ENCODE peak calls at places on chromosomes 3 and 15, in eight cellular contexts. W, O, X, Y, E, G, B and V are unnamed samples.

GRCh38 chr3:196778755-196779154 is 39.1 kb downstream of the PAK2 start:
- DNase-seq in W (no peak), O (no peak), X (no peak), Y (no peak), E (peak; percentile 70), G (no peak), B (no peak), V (no peak)

GRCh38 chr3:197104738-197105137 is 75.1 kb upstream of the MELTF start:
- DNase-seq in W (no peak), O (no peak), X (no peak), Y (no peak), E (no peak), G (no peak), B (no peak), V (no peak)

GRCh38 chr3:157274644-157275137 is 114.7 kb upstream of the CCNL1 start:
- DNase-seq in W (peak; percentile 28), O (no peak), X (no peak), Y (no peak), E (no peak), G (no peak), B (peak; percentile 3), V (no peak)

GRCh38 chr15:83919319-83919830 is 265.5 kb downstream of the ADAMTSL3 start:
- DNase-seq in W (no peak), O (no peak), X (peak; percentile 50), Y (no peak), E (no peak), G (no peak), B (no peak), V (no peak)

GRCh38 chr15:57866149-57866736 is 159.7 kb downstream of the POLR2M start:
- DNase-seq in W (peak; percentile 79), O (peak; percentile 86), X (peak; percentile 56), Y (no peak), E (peak; percentile 68), G (no peak), B (peak; percentile 38), V (peak; percentile 67)

GRCh38 chr3:43285644-43286043 is 696 bp upstream of the SNRK start:
- DNase-seq in W (no peak), O (no peak), X (no peak), Y (no peak), E (no peak), G (no peak), B (no peak), V (no peak)

GRCh38 chr3:177421176-177421782 is 224.0 kb upstream of the TBL1XR1 start:
- DNase-seq in W (no peak), O (no peak), X (no peak), Y (no peak), E (no peak), G (no peak), B (no peak), V (no peak)

GRCh38 chr3:64440498-64440897 is 215.2 kb upstream of the PRICKLE2 start:
- DNase-seq in W (peak; percentile 58), O (peak; percentile 14), X (no peak), Y (no peak), E (peak; percentile 92), G (no peak), B (no peak), V (no peak)

GRCh38 chr3:21718943-21719591 is 31.9 kb downstream of the ZNF385D start:
- DNase-seq in W (no peak), O (no peak), X (no peak), Y (no peak), E (no peak), G (no peak), B (no peak), V (no peak)

GRCh38 chr15:61459785-61460707 is 230.9 kb upstream of the RORA start:
- DNase-seq in W (no peak), O (no peak), X (no peak), Y (no peak), E (peak; percentile 89), G (no peak), B (no peak), V (no peak)

GRCh38 chr3:37737134-37737533 is 124.5 kb upstream of the CTDSPL start:
- DNase-seq in W (no peak), O (no peak), X (no peak), Y (no peak), E (no peak), G (no peak), B (no peak), V (no peak)

GRCh38 chr3:79139395-79140060 is 628.3 kb downstream of the ROBO1 start:
- DNase-seq in W (no peak), O (peak; percentile 44), X (no peak), Y (no peak), E (peak; percentile 31), G (no peak), B (no peak), V (no peak)

GRCh38 chr3:183884097-183884436 is 613 bp downstream of the PARL start:
- DNase-seq in W (no peak), O (no peak), X (peak; percentile 31), Y (no peak), E (no peak), G (no peak), B (no peak), V (no peak)

GRCh38 chr3:57164217-57164605 is 942 bp downstream of the IL17RD start:
- DNase-seq in W (peak; percentile 30), O (peak; percentile 34), X (peak; percentile 16), Y (no peak), E (peak; percentile 49), G (peak; percentile 68), B (no peak), V (no peak)

GRCh38 chr3:43093006-43093405 is 12.9 kb downstream of the POMGNT2 start:
- DNase-seq in W (no peak), O (no peak), X (no peak), Y (no peak), E (no peak), G (no peak), B (no peak), V (no peak)

DNA sequence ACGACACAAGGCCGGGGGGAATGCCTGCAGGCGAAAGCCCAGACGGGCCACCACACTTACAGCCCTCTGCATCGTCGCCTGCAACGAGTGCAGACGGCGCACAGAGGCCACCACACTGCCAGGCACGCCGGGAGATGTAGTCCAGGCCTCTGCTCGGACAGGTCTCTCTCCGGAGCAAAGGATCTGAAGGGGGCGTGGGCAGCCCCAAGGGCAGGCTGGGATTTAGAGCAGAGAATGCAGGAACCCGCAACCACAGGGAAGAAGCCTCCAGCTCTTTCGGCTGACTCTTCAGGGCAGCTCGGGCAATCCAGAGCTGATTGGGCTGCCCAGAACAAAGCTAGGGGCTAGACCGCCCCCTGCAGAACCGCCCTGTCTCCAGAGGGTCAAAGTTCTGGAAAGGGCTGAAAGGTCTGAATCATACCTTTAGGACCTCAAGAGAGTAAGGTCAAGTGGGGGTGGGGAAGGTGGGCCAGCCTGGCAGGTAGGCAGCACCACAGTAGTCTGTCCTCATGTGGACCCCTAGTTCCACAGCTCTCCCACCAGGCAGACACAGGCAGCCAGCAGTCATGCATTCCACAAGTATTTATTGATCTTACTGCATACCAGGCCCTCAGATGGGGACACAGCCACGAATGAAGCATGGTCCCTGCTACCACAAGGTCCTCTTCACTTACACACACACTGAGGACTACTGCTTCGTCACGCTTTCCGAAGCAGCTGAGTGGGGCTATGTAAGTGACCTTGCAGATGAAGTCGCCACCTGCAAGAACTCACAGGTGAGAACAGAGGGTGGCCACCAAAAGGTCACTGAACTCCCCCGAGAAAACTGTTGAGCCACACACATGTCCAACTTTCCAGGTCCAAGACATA is at the start of gene AMT:
- DNase-seq in W (no peak), O (peak; percentile 78), X (no peak), Y (no peak), E (peak; percentile 43), G (peak; percentile 79), B (peak; percentile 82), V (no peak)
- H3K4me3 ChIP-seq in W (no peak within 1 kb of the TSS), O (no peak within 1 kb of the TSS), X (no peak within 1 kb of the TSS), Y (peak within 1 kb of the TSS; percentile 48), E (peak within 1 kb of the TSS; percentile 68), G (peak within 1 kb of the TSS; percentile 36), B (peak within 1 kb of the TSS; percentile 94), V (peak within 1 kb of the TSS; percentile 43)

GRCh38 chr3:109702252-109702651 is 364.9 kb upstream of the DPPA4 start:
- DNase-seq in W (no peak), O (no peak), X (peak; percentile 31), Y (no peak), E (peak; percentile 56), G (no peak), B (no peak), V (no peak)

GRCh38 chr3:109713288-109713687 is 375.9 kb upstream of the DPPA4 start:
- DNase-seq in W (no peak), O (no peak), X (no peak), Y (no peak), E (no peak), G (no peak), B (no peak), V (no peak)

DNA sequence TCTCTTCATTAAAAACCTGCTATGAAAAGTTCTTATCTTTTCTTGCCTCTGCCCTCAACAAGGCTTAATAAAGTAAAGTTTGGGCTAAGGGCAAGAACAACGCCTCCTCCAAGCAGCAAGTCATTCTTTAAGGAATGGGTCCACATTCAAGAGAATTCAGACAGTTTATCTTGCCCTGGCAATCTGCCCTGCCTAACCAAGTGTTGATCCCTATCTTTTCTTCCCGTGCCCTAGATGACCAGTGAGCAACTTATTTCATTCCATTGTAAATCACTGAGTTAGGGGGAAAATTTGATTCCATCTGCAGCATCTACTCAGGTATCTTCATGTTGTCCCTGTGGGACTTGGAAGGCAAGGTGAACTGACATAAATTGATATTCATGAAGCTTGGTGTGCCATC is 370.3 kb upstream of the DPPA4 start:
- DNase-seq in W (no peak), O (no peak), X (no peak), Y (no peak), E (no peak), G (no peak), B (no peak), V (no peak)
- H3K4me3 ChIP-seq in W (no peak overlapping the region), O (no peak overlapping the region), X (no peak overlapping the region), Y (no peak overlapping the region), E (no peak overlapping the region), G (no peak overlapping the region), B (no peak overlapping the region), V (no peak overlapping the region)

DNA sequence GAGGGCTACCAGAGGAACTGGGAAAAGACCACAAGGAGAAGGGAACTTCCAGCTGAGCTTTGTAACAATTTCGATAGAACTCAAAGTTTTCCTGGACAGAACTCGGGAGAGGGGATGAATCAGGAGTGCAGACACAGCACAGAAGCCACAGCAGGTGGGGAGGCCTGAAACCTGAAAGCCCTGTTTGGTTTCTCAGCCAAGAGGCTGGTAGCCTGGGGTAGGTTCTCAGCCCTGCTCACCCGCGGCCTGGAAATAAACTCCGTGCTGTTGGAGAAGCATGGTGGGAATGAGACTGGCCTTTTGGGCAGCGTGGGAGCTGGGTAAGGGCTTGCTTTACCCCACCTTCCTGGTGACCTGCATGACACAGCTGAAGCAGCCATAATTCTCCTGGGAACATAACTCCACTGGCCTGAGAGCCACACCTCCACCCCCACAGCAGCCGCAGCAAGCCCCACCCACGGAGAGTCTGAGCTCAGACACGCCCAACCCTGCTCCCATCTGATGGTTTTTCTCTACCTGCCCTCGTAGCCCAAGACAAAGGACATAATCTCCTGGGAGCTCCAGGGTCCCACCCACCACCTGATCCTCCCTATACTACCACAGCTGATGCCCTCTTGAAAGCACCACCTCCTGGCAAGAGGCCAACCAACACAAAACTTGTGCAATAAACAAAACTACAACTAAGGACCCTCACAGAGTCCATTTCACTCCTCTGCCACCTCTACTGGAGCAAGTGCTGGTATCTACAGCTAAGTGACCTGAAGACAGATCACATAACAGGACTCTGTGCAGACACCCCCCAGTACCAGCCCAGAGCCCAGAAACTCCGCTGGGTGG is 52.5 kb upstream of the CHRM5 start:
- DNase-seq in W (peak; percentile 79), O (peak; percentile 73), X (no peak), Y (no peak), E (no peak), G (peak; percentile 25), B (no peak), V (no peak)
- H3K4me3 ChIP-seq in W (no peak overlapping the region), O (no peak overlapping the region), X (no peak overlapping the region), Y (no peak overlapping the region), E (no peak overlapping the region), G (no peak overlapping the region), B (no peak overlapping the region), V (no peak overlapping the region)

GRCh38 chr15:31325432-31325975 is 1.1 kb upstream of the KLF13 start:
- DNase-seq in W (peak; percentile 59), O (peak; percentile 85), X (peak; percentile 77), Y (peak; percentile 85), E (no peak), G (no peak), B (no peak), V (no peak)
- H3K4me3 ChIP-seq in W (peak overlapping the region; percentile 62), O (peak overlapping the region; percentile 74), X (peak overlapping the region; percentile 79), Y (peak overlapping the region; percentile 92), E (peak overlapping the region; percentile 95), G (peak overlapping the region; percentile 72), B (peak overlapping the region; percentile 75), V (peak overlapping the region; percentile 74)